ENCODE peak calls at places on chromosomes 16 and 17, in four cellular contexts. C is IMR-90, M is GM12878, E is K562. Q is an unnamed sample. For H3K4me1, the result is how much of the 10 kb centered on the place peaks cover.

GRCh38 chr16:76614255-76614654 is 337.1 kb downstream of the CNTNAP4 start:
- DNase-seq in C (no peak), M (no peak), E (no peak), Q (no peak)

GRCh38 chr17:50499270-50499669 is 9.0 kb upstream of the MYCBPAP start:
- DNase-seq in C (no peak), M (no peak), E (no peak), Q (no peak)

GRCh38 chr17:83018658-83019193 is 60.7 kb upstream of the METRNL start:
- DNase-seq in C (no peak), M (no peak), E (no peak), Q (no peak)

GRCh38 chr17:49509588-49509917 is 14.5 kb downstream of the NGFR start:
- DNase-seq in C (no peak), M (no peak), E (no peak), Q (no peak)

GRCh38 chr16:23879735-23880373 is 44.1 kb downstream of the PRKCB start:
- DNase-seq in C (no peak), M (no peak), E (no peak), Q (no peak)

GRCh38 chr16:82070656-82071369 is 35.8 kb downstream of the HSD17B2 start:
- DNase-seq in C (peak), M (no peak), E (no peak), Q (no peak)

GRCh38 chr17:36880506-36880905 is 56.8 kb upstream of the LHX1 start:
- DNase-seq in C (no peak), M (no peak), E (no peak), Q (no peak)

GRCh38 chr17:27471321-27472269 is 15.3 kb downstream of the KSR1 start:
- DNase-seq in C (peak), M (peak), E (no peak), Q (no peak)

GRCh38 chr17:63338272-63338671 is 107.8 kb downstream of the CYB561 start:
- DNase-seq in C (no peak), M (no peak), E (no peak), Q (no peak)

GRCh38 chr16:21608647-21609328 is 9.4 kb downstream of the METTL9 start:
- DNase-seq in C (no peak), M (no peak), E (no peak), Q (no peak)

GRCh38 chr17:30256756-30257506 is 21.4 kb upstream of the SLC6A4 start:
- DNase-seq in C (peak), M (no peak), E (no peak), Q (no peak)

GRCh38 chr16:68596266-68596665 is 48.8 kb upstream of the CDH3 start:
- DNase-seq in C (no peak), M (no peak), E (no peak), Q (no peak)

GRCh38 chr16:56102159-56102798 is 89.0 kb upstream of the GNAO1 start:
- DNase-seq in C (no peak), M (no peak), E (no peak), Q (no peak)

GRCh38 chr17:48335858-48336500 is 94.0 kb downstream of the SKAP1 start:
- DNase-seq in C (peak), M (peak), E (peak), Q (peak)

GRCh38 chr17:17812211-17813054 is 24.4 kb downstream of the SREBF1 start:
- DNase-seq in C (peak), M (no peak), E (peak), Q (peak)

GRCh38 chr17:66431910-66432309 is 129.5 kb downstream of the PRKCA start:
- DNase-seq in C (peak), M (no peak), E (no peak), Q (peak)

GRCh38 chr17:62856594-62856993 is 48.5 kb upstream of the MARCHF10 start:
- DNase-seq in C (no peak), M (no peak), E (no peak), Q (no peak)

GRCh38 chr16:31474173-31474714 is 2.3 kb downstream of the TGFB1I1 start:
- DNase-seq in C (peak), M (no peak), E (peak), Q (no peak)

GRCh38 chr16:1791256-1791942 is 2.1 kb downstream of the IGFALS start:
- DNase-seq in C (no peak), M (no peak), E (no peak), Q (no peak)

GRCh38 chr16:86761117-86761971 is 183.0 kb downstream of the FOXL1 start:
- DNase-seq in C (peak), M (no peak), E (peak), Q (peak)

GRCh38 chr17:8163978-8164814 is 1.4 kb upstream of the VAMP2 start:
- DNase-seq in C (peak), M (no peak), E (peak), Q (no peak)

GRCh38 chr17:8162232-8162996 is at the start of gene VAMP2:
- DNase-seq in C (peak), M (no peak), E (peak), Q (peak)

GRCh38 chr17:8164815-8165131 is 2.0 kb upstream of the VAMP2 start:
- DNase-seq in C (no peak), M (no peak), E (no peak), Q (no peak)

GRCh38 chr17:8161289-8162231 is 1.2 kb downstream of the VAMP2 start:
- DNase-seq in C (no peak), M (no peak), E (no peak), Q (no peak)

GRCh38 chr17:8162997-8163977 is 539 bp upstream of the VAMP2 start:
- DNase-seq in C (no peak), M (no peak), E (no peak), Q (peak)
- H3K4me1 ChIP-seq in C (under half), M (under half), E (under half), Q (under half)

GRCh38 chr17:31308935-31309334 is 4.9 kb downstream of the EVI2B start:
- DNase-seq in C (no peak), M (no peak), E (no peak), Q (no peak)

GRCh38 chr17:31310877-31311276 is 3.0 kb downstream of the EVI2B start:
- DNase-seq in C (no peak), M (no peak), E (no peak), Q (no peak)

GRCh38 chr17:31309525-31309924 is 4.3 kb downstream of the EVI2B start:
- DNase-seq in C (no peak), M (peak), E (no peak), Q (no peak)

GRCh38 chr17:31308372-31308905 is 5.4 kb downstream of the EVI2B start:
- DNase-seq in C (no peak), M (no peak), E (no peak), Q (no peak)

DNA sequence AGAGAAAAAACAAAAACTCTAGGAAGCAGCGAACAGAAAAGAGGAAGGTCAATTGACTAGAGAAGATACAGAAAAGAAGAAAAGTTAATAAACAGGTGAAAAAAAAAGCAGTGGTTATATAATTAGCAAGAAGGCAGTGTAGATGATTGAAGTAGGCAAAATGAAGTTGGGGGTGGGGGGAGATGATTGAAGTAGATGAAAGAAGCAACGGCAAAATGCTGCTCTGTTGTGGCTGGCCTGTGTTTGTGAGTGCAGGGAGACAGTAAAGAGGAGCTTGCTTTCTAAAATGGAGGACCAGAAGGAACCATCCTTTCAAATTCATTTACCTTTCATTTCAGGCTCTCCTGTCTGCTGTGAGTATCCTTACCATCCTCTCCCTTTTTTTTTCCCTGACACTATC is 3.6 kb downstream of the EVI2B start:
- DNase-seq in C (no peak), M (no peak), E (no peak), Q (no peak)
- TF ChIP-seq FOS in C (no peak), M (no peak), E (no peak), Q (no peak)

GRCh38 chr17:40598928-40599627 is 33.8 kb upstream of the CCR7 start:
- DNase-seq in C (peak), M (peak), E (no peak), Q (no peak)

GRCh38 chr17:40597168-40598020 is 32.1 kb upstream of the CCR7 start:
- DNase-seq in C (no peak), M (no peak), E (no peak), Q (no peak)

GRCh38 chr17:40600486-40601046 is 35.3 kb upstream of the CCR7 start:
- DNase-seq in C (no peak), M (no peak), E (no peak), Q (no peak)

GRCh38 chr17:40596261-40596919 is 31.1 kb upstream of the CCR7 start:
- DNase-seq in C (peak), M (peak), E (peak), Q (no peak)

DNA sequence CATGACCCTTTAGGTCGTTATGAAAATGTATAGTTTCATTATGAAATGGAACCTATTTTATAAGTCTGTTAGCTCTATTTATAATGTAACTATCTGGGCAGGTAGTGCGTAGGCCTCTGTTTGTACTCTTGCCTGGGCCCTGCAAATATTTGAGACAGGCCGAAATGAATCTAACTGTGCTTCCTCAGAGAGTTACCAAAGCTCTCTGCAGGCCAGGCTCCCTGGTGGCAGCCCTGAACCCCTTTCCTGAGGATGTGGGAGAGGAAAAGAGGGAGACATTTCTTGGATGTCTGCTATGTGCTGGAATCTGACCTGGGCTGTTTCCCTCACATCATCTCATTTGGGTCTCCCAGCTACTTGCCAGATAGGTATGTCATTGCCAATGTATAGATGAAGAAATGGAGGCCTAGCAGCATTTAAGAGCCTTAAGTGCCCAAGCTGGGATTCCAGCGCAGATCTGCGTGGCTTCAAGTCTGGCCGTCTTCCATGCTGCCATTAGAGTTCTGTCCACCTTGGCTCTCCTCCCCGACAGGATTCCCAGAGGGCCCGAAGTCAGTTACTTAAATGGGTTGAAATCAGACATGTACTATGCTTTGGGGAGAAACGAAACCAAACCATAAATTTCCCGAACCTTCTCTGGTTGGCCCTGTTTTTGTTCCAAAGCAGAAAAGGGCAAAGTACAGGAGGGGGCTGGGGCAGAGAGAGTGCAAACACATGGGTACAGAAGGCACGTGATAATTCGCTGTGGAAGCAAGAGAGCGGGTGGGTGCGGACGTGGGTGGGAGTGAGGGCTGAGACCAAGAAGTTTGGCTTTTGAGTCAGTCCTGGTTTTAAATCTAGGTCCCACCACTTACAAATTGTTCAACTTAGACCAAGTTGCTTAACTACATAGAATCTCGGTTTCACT is 33.0 kb upstream of the CCR7 start:
- DNase-seq in C (no peak), M (no peak), E (no peak), Q (no peak)
- H3K4me1 ChIP-seq in C (under half), M (half or more), E (under half), Q (under half)

GRCh38 chr16:89922884-89923639 is at the start of gene TUBB3:
- DNase-seq in C (peak), M (no peak), E (peak), Q (peak)

GRCh38 chr16:89921131-89921698 is 1.9 kb upstream of the TUBB3 start:
- DNase-seq in C (no peak), M (no peak), E (no peak), Q (no peak)

GRCh38 chr16:89921699-89922476 is 1.3 kb upstream of the TUBB3 start:
- DNase-seq in C (peak), M (no peak), E (peak), Q (peak)

GRCh38 chr16:89923640-89924297 is 627 bp downstream of the TUBB3 start:
- DNase-seq in C (no peak), M (no peak), E (no peak), Q (no peak)

GRCh38 chr16:89922477-89922883 is 662 bp upstream of the TUBB3 start:
- DNase-seq in C (peak), M (no peak), E (peak), Q (peak)
- TF ChIP-seq FOS in C (peak), M (no peak), E (no peak), Q (peak)

GRCh38 chr17:79667121-79667715 is 56.4 kb upstream of the RBFOX3 start:
- DNase-seq in C (no peak), M (no peak), E (no peak), Q (no peak)
- H3K4me1 ChIP-seq in C (under half), M (under half), E (under half), Q (under half)

DNA sequence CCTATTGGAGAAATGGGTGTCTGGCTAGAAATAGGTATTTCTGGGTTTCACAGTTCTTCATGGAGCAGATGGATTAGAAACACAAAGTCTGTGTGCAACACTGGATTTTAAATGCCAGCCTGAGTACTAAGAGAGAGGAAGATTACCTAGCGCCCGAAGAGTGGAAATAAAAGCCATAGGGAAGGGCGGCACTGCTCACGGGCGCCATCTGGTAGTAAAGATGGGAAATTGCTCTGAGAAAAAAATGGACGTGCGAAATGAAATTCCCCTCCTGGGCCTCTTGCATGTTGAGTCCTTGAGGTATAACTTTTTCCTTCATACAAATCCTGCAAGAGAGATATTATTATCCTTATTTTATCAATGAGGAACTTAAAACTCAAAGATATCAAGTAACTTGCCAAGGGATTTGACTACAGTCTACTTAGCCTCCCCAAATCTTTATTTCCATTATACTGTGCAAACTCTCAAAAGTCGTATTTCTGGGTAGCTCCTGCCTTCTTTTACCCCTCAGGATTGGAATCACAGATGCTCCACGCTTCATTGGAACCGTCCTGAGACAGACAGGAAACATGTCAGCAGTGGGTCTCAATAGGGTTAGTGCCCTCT is 72.8 kb downstream of the MMD start:
- DNase-seq in C (peak), M (no peak), E (peak), Q (peak)
- TF ChIP-seq FOS in C (no peak), M (no peak), E (no peak), Q (no peak)

GRCh38 chr17:57888311-57889216 is 38.7 kb upstream of the MRPS23 start:
- DNase-seq in C (no peak), M (no peak), E (no peak), Q (no peak)
- H3K4me1 ChIP-seq in C (under half), M (under half), E (under half), Q (under half)

GRCh38 chr16:30356401-30357084 is 1.4 kb upstream of the CD2BP2 start:
- DNase-seq in C (no peak), M (no peak), E (no peak), Q (no peak)
- TF ChIP-seq FOS in C (no peak), M (no peak), E (no peak), Q (no peak)

Q was measured in endothelial cell of umbilical vein.